ENCODE peak calls at places on chromosomes 7 and 10, in four cellular contexts. F is EL, X is RKO, H is sigmoid colon. N is an unnamed sample.

GRCh38 chr7:27168265-27168947 is 3.1 kb upstream of the HOXA9 start:
- DNase-seq in F (peak; percentile 81), X (peak; percentile 76), H (peak; percentile 89), N (no peak)

GRCh38 chr10:128463991-128464755 is 337.9 kb upstream of the MKI67 start:
- DNase-seq in F (peak; percentile 39), X (peak; percentile 0), H (peak; percentile 77), N (no peak)

GRCh38 chr7:95004618-95005282 is 97.4 kb downstream of the PPP1R9A start:
- DNase-seq in F (no peak), X (peak; percentile 46), H (no peak), N (no peak)

GRCh38 chr7:44966731-44967538 is 11.9 kb downstream of the MYO1G start:
- DNase-seq in F (no peak), X (no peak), H (peak; percentile 40), N (peak; percentile 82)

GRCh38 chr10:86950349-86950748 is 7.1 kb downstream of the MMRN2 start:
- DNase-seq in F (no peak), X (no peak), H (peak; percentile 17), N (peak; percentile 42)

GRCh38 chr7:121305109-121305508 is 23.7 kb upstream of the WNT16 start:
- DNase-seq in F (peak; percentile 67), X (no peak), H (no peak), N (no peak)

GRCh38 chr10:127552446-127552845 is 3.3 kb downstream of the NPS start:
- DNase-seq in F (no peak), X (no peak), H (no peak), N (no peak)

GRCh38 chr10:132264966-132265877 is 42.5 kb downstream of the STK32C start:
- DNase-seq in F (peak; percentile 20), X (no peak), H (no peak), N (no peak)

GRCh38 chr7:85184599-85185354 is 2.1 kb downstream of the SEMA3D start:
- DNase-seq in F (peak; percentile 70), X (no peak), H (no peak), N (no peak)

GRCh38 chr7:53812135-53812534 is 730.0 kb upstream of the VSTM2A start:
- DNase-seq in F (no peak), X (no peak), H (no peak), N (no peak)

GRCh38 chr7:120986665-120987064 is 1.8 kb upstream of the CPED1 start:
- DNase-seq in F (no peak), X (no peak), H (no peak), N (no peak)

GRCh38 chr10:48470893-48471805 is 133.7 kb downstream of the ARHGAP22 start:
- DNase-seq in F (peak; percentile 39), X (peak; percentile 42), H (peak; percentile 42), N (no peak)